ENCODE peak calls at places on chromosomes 6 and 20, in ten cellular contexts. Z is omental fat pad; V is activated CD4-positive, alpha-beta T cell treated with anti-CD3 and anti-CD28 coated beads, Interleukin-2, amount 10 ng/mL, durations not matched to agents 7 days and 5 days; Y is activated gamma-delta T cell treated with anti-CD3 and anti-CD28 coated beads, Interleukin-2, amount 50 U/mL, for 16 hours; F is tibial nerve; C is heart left ventricle; B is fibroblast of lung; M is PC-9; H is hypothalamus; U is mammary epithelial cell. P is an unnamed sample.

GRCh38 chr20:6994452-6994851 is 227.0 kb downstream of the BMP2 start:
- DNase-seq in Y (no peak), H (no peak), V (no peak), F (no peak), Z (no peak), C (no peak), B (peak; percentile 79), U (peak; percentile 98), M (no peak), P (no peak)

GRCh38 chr6:27312146-27312949 is at the start of gene POM121L2:
- DNase-seq in M (peak; percentile 87), Y (peak; percentile 33), F (peak; percentile 9), B (peak; percentile 36), U (peak; percentile 73), H (no peak), V (peak; percentile 68), C (no peak), Z (peak; percentile 24), P (peak; percentile 75)

GRCh38 chr20:34181484-34181883 is 59.7 kb upstream of the ASIP start:
- DNase-seq in C (no peak), Y (no peak), F (no peak), Z (no peak), B (no peak), V (no peak), H (no peak), M (no peak), U (no peak), P (no peak)

GRCh38 chr20:9594284-9594875 is 80.0 kb downstream of the LAMP5 start:
- DNase-seq in Z (no peak), Y (no peak), U (no peak), M (no peak), V (no peak), B (peak; percentile 23), F (no peak), C (no peak), H (no peak), P (no peak)

GRCh38 chr20:47487175-47487917 is 14.3 kb upstream of the NCOA3 start:
- DNase-seq in H (no peak), Y (peak; percentile 51), Z (no peak), C (no peak), M (peak; percentile 16), F (no peak), U (peak; percentile 58), V (peak; percentile 80), B (peak; percentile 34), P (no peak)

GRCh38 chr6:13709698-13710551 is 1.7 kb downstream of the RANBP9 start:
- DNase-seq in M (no peak), F (no peak), Y (no peak), Z (no peak), U (peak; percentile 45), H (no peak), V (peak; percentile 33), B (peak; percentile 61), C (no peak), P (no peak)

GRCh38 chr20:37223053-37223452 is 38.6 kb downstream of the GHRH start:
- DNase-seq in U (peak; percentile 76), B (peak; percentile 92), Y (no peak), Z (no peak), V (no peak), M (no peak), F (peak; percentile 33), H (no peak), C (no peak), P (peak; percentile 10)

GRCh38 chr6:78909391-78909790 is 42.0 kb downstream of the IRAK1BP1 start:
- DNase-seq in U (no peak), M (no peak), F (no peak), Z (no peak), H (no peak), Y (no peak), B (peak; percentile 20), V (no peak), C (no peak), P (no peak)

GRCh38 chr6:43076093-43076927 is at the start of gene PTK7:
- DNase-seq in M (peak; percentile 73), V (peak; percentile 37), F (no peak), H (no peak), Y (no peak), Z (no peak), C (peak; percentile 25), U (peak; percentile 48), B (peak; percentile 63), P (peak; percentile 70)

GRCh38 chr20:61934716-61935530 is 130.8 kb downstream of the TAF4 start:
- DNase-seq in V (no peak), Y (no peak), M (no peak), Z (no peak), F (no peak), C (no peak), H (no peak), U (no peak), B (peak; percentile 42), P (no peak)

GRCh38 chr6:15365273-15365687 is 119.4 kb downstream of the JARID2 start:
- DNase-seq in H (peak; percentile 16), Z (peak; percentile 39), Y (peak; percentile 31), V (peak; percentile 57), F (peak; percentile 62), U (peak; percentile 84), B (peak; percentile 86), C (peak; percentile 83), M (peak; percentile 11), P (no peak)

GRCh38 chr6:33719326-33719987 is 8.0 kb upstream of the UQCC2 start:
- DNase-seq in H (no peak), C (no peak), M (no peak), V (no peak), F (no peak), Z (no peak), B (no peak), U (no peak), Y (no peak), P (no peak)

GRCh38 chr6:119076173-119076965 is 2.1 kb downstream of the FAM184A start:
- DNase-seq in H (no peak), V (peak; percentile 21), Z (no peak), M (no peak), U (no peak), Y (no peak), F (no peak), C (no peak), B (no peak), P (no peak)

GRCh38 chr20:62409935-62410741 is 3.1 kb upstream of the CABLES2 start:
- DNase-seq in M (peak; percentile 67), F (no peak), C (no peak), U (no peak), Z (no peak), H (no peak), Y (no peak), B (peak; percentile 16), V (peak; percentile 45), P (peak; percentile 70)

GRCh38 chr6:134795696-134796095 is 154.2 kb downstream of the ALDH8A1 start:
- DNase-seq in B (peak; percentile 57), H (no peak), V (no peak), Y (no peak), M (no peak), C (no peak), U (no peak), Z (no peak), F (no peak), P (no peak)

GRCh38 chr6:74368746-74369145 is 672.7 kb downstream of the CD109 start:
- DNase-seq in Z (no peak), B (peak; percentile 60), Y (no peak), M (no peak), H (no peak), F (no peak), U (no peak), C (no peak), V (no peak), P (no peak)

GRCh38 chr20:49252556-49253350 is 25.1 kb downstream of the ZNFX1 start:
- DNase-seq in Z (no peak), U (no peak), C (no peak), B (no peak), Y (no peak), M (no peak), F (no peak), H (no peak), V (no peak), P (no peak)

GRCh38 chr20:19757487-19757972 is 528 bp upstream of the RIN2 start:
- DNase-seq in Y (no peak), H (peak; percentile 38), V (no peak), M (peak; percentile 79), Z (peak; percentile 33), F (peak; percentile 70), U (peak; percentile 65), C (peak; percentile 90), B (peak; percentile 77), P (peak; percentile 80)

GRCh38 chr20:47949230-47949629 is 163.9 kb upstream of the SULF2 start:
- DNase-seq in Y (no peak), M (no peak), U (peak; percentile 61), Z (no peak), V (no peak), C (no peak), F (no peak), H (no peak), B (peak; percentile 17), P (no peak)

GRCh38 chr6:53813096-53813495 is 18.3 kb downstream of the LRRC1 start:
- DNase-seq in V (no peak), Y (no peak), B (no peak), Z (no peak), F (no peak), U (no peak), M (no peak), C (no peak), H (no peak), P (no peak)

GRCh38 chr20:19284400-19285178 is 72.1 kb downstream of the SLC24A3 start:
- DNase-seq in Z (no peak), F (no peak), C (no peak), H (no peak), U (no peak), B (no peak), M (no peak), V (no peak), Y (no peak), P (no peak)

GRCh38 chr6:150723857-150724256 is 124.2 kb downstream of the PLEKHG1 start:
- DNase-seq in Z (no peak), C (no peak), U (peak; percentile 94), V (no peak), B (peak; percentile 34), F (no peak), H (no peak), M (no peak), Y (no peak), P (no peak)

GRCh38 chr6:33000053-33000452 is 9.3 kb downstream of the HLA-DOA start:
- DNase-seq in F (no peak), C (no peak), Z (no peak), H (no peak), U (peak; percentile 29), M (no peak), B (no peak), Y (no peak), V (peak; percentile 49), P (peak; percentile 83)

GRCh38 chr20:63696628-63697356 is at the start of gene TNFRSF6B:
- DNase-seq in F (no peak), C (no peak), B (no peak), Z (no peak), H (no peak), U (no peak), M (no peak), Y (no peak), V (no peak), P (no peak)

GRCh38 chr6:168526841-168527281 is 85.9 kb downstream of the SMOC2 start:
- DNase-seq in H (no peak), B (peak; percentile 1), F (peak; percentile 62), M (no peak), V (no peak), Y (no peak), C (no peak), Z (no peak), U (no peak), P (no peak)

GRCh38 chr20:20450461-20451027 is 82.6 kb downstream of the INSM1 start:
- DNase-seq in U (no peak), F (no peak), Y (no peak), Z (no peak), B (peak; percentile 36), C (peak; percentile 43), M (no peak), H (no peak), V (no peak), P (no peak)

GRCh38 chr20:10653593-10654288 is 20.1 kb downstream of the JAG1 start:
- DNase-seq in Z (no peak), F (no peak), V (no peak), U (no peak), M (no peak), C (peak; percentile 67), Y (no peak), H (no peak), B (peak; percentile 97), P (no peak)

GRCh38 chr6:75334266-75335040 is 49.9 kb upstream of the TMEM30A start:
- DNase-seq in B (peak; percentile 82), M (no peak), Z (no peak), F (no peak), H (no peak), C (peak; percentile 15), Y (no peak), U (peak; percentile 4), V (no peak), P (no peak)